ENCODE peak calls at places on chromosomes 5 and 9, in eight cellular contexts. W, C, J, D, A, N, F and G are unnamed samples.

GRCh38 chr5:143695941-143696340 is 116.0 kb upstream of the HMHB1 start:
- DNase-seq in W (no peak), C (no peak), J (no peak), D (no peak), A (no peak), N (peak; percentile 28), F (no peak), G (no peak)

GRCh38 chr5:68544656-68545565 is 329.4 kb downstream of the PIK3R1 start:
- DNase-seq in W (no peak), C (no peak), J (no peak), D (no peak), A (no peak), N (peak; percentile 45), F (no peak), G (no peak)

GRCh38 chr9:69176446-69177135 is 2.5 kb downstream of the TJP2 start:
- DNase-seq in W (no peak), C (no peak), J (no peak), D (no peak), A (no peak), N (no peak), F (no peak), G (no peak)

GRCh38 chr9:29798599-29798998 is 2225.3 kb upstream of the C9orf72 start:
- DNase-seq in W (no peak), C (no peak), J (no peak), D (no peak), A (no peak), N (no peak), F (no peak), G (no peak)

GRCh38 chr9:33718987-33719386 is 76.4 kb upstream of the PRSS3 start:
- DNase-seq in W (no peak), C (no peak), J (peak; percentile 75), D (no peak), A (no peak), N (peak; percentile 22), F (peak; percentile 81), G (no peak)

GRCh38 chr5:170046221-170046620 is 59.5 kb upstream of the FOXI1 start:
- DNase-seq in W (no peak), C (no peak), J (no peak), D (no peak), A (no peak), N (no peak), F (no peak), G (no peak)

GRCh38 chr9:38018964-38019602 is 49.9 kb downstream of the SHB start:
- DNase-seq in W (no peak), C (no peak), J (peak; percentile 91), D (peak; percentile 72), A (peak; percentile 22), N (peak; percentile 89), F (no peak), G (no peak)

GRCh38 chr5:172150514-172151425 is 37.3 kb downstream of the STK10 start:
- DNase-seq in W (peak; percentile 47), C (no peak), J (no peak), D (no peak), A (no peak), N (peak; percentile 24), F (peak; percentile 88), G (peak; percentile 46)

GRCh38 chr5:76312783-76313182 is 90.3 kb upstream of the IQGAP2 start:
- DNase-seq in W (no peak), C (no peak), J (no peak), D (no peak), A (no peak), N (no peak), F (no peak), G (no peak)

GRCh38 chr9:138098908-138099791 is 221.6 kb downstream of the CACNA1B start:
- DNase-seq in W (no peak), C (no peak), J (no peak), D (no peak), A (no peak), N (no peak), F (no peak), G (no peak)

GRCh38 chr5:6475626-6476312 is 27.1 kb downstream of the UBE2QL1 start:
- DNase-seq in W (no peak), C (no peak), J (no peak), D (no peak), A (no peak), N (no peak), F (no peak), G (no peak)

GRCh38 chr9:4301971-4302427 is 2.1 kb upstream of the GLIS3 start:
- DNase-seq in W (no peak), C (peak; percentile 27), J (peak; percentile 89), D (no peak), A (no peak), N (peak; percentile 96), F (peak; percentile 90), G (no peak)

GRCh38 chr9:109454601-109455155 is 43.4 kb downstream of the PTPN3 start:
- DNase-seq in W (no peak), C (no peak), J (no peak), D (no peak), A (no peak), N (no peak), F (no peak), G (no peak)

GRCh38 chr5:141155540-141156374 is 5.9 kb downstream of the PCDHB6 start:
- DNase-seq in W (no peak), C (no peak), J (no peak), D (no peak), A (no peak), N (no peak), F (no peak), G (no peak)

GRCh38 chr5:43049216-43049615 is 9.1 kb upstream of the ANXA2R start:
- DNase-seq in W (no peak), C (no peak), J (no peak), D (no peak), A (no peak), N (no peak), F (no peak), G (no peak)

GRCh38 chr5:173789031-173789920 is 98.9 kb upstream of the CPEB4 start:
- DNase-seq in W (no peak), C (no peak), J (peak; percentile 93), D (no peak), A (no peak), N (peak; percentile 78), F (no peak), G (no peak)

GRCh38 chr9:27088981-27089380 is 20.0 kb upstream of the TEK start:
- DNase-seq in W (no peak), C (no peak), J (peak; percentile 30), D (no peak), A (no peak), N (peak; percentile 89), F (no peak), G (no peak)

GRCh38 chr5:123454236-123454911 is 31.2 kb upstream of the CEP120 start:
- DNase-seq in W (no peak), C (no peak), J (peak; percentile 42), D (no peak), A (no peak), N (peak; percentile 61), F (no peak), G (no peak)

GRCh38 chr9:94002316-94003140 is 47.4 kb upstream of the BARX1 start:
- DNase-seq in W (peak; percentile 7), C (peak; percentile 6), J (peak; percentile 60), D (peak; percentile 78), A (no peak), N (peak; percentile 50), F (no peak), G (no peak)

GRCh38 chr5:30596495-30597064 is 596.9 kb upstream of the CDH6 start:
- DNase-seq in W (no peak), C (no peak), J (no peak), D (no peak), A (no peak), N (no peak), F (no peak), G (no peak)

GRCh38 chr5:98923961-98924360 is 4.8 kb downstream of the CHD1 start:
- DNase-seq in W (no peak), C (no peak), J (no peak), D (no peak), A (no peak), N (no peak), F (no peak), G (no peak)

GRCh38 chr9:129307227-129307970 is 129.3 kb upstream of the IER5L start:
- DNase-seq in W (no peak), C (no peak), J (no peak), D (no peak), A (no peak), N (no peak), F (no peak), G (no peak)

GRCh38 chr9:100448266-100448665 is 21.3 kb downstream of the MSANTD3 start:
- DNase-seq in W (no peak), C (no peak), J (no peak), D (no peak), A (no peak), N (no peak), F (no peak), G (no peak)

GRCh38 chr9:72843525-72844439 is 109.1 kb downstream of the ALDH1A1 start:
- DNase-seq in W (no peak), C (no peak), J (peak; percentile 16), D (no peak), A (no peak), N (no peak), F (no peak), G (no peak)

GRCh38 chr9:95505676-95506437 is 10.9 kb downstream of the PTCH1 start:
- DNase-seq in W (no peak), C (peak; percentile 10), J (peak; percentile 44), D (peak; percentile 69), A (peak; percentile 74), N (peak; percentile 63), F (peak; percentile 56), G (peak; percentile 42)

GRCh38 chr5:119031047-119031886 is 39.6 kb upstream of the DMXL1 start:
- DNase-seq in W (no peak), C (no peak), J (no peak), D (no peak), A (no peak), N (no peak), F (no peak), G (no peak)

GRCh38 chr5:108529381-108529780 is 147.5 kb upstream of the FBXL17 start:
- DNase-seq in W (no peak), C (no peak), J (peak; percentile 61), D (no peak), A (no peak), N (peak; percentile 82), F (no peak), G (no peak)

GRCh38 chr5:79938468-79938867 is 52.6 kb downstream of the MTX3 start:
- DNase-seq in W (no peak), C (no peak), J (no peak), D (no peak), A (no peak), N (no peak), F (no peak), G (no peak)

GRCh38 chr5:51385214-51385613 is 2.0 kb downstream of the ISL1 start:
- DNase-seq in W (no peak), C (no peak), J (no peak), D (peak; percentile 44), A (no peak), N (no peak), F (no peak), G (no peak)

GRCh38 chr9:136385015-136385414 is 11.5 kb upstream of the CARD9 start:
- DNase-seq in W (no peak), C (peak; percentile 28), J (no peak), D (no peak), A (no peak), N (no peak), F (no peak), G (no peak)

GRCh38 chr9:138040446-138041430 is 163.2 kb downstream of the CACNA1B start:
- DNase-seq in W (no peak), C (no peak), J (no peak), D (no peak), A (no peak), N (no peak), F (no peak), G (no peak)

GRCh38 chr9:71819115-71819739 is 50.9 kb upstream of the CEMIP2 start:
- DNase-seq in W (no peak), C (peak; percentile 30), J (peak; percentile 56), D (peak; percentile 15), A (no peak), N (peak; percentile 39), F (no peak), G (no peak)

GRCh38 chr9:33202552-33203300 is 35.6 kb upstream of the B4GALT1 start:
- DNase-seq in W (no peak), C (no peak), J (peak; percentile 25), D (no peak), A (no peak), N (peak; percentile 69), F (peak; percentile 72), G (peak; percentile 39)

GRCh38 chr9:72205513-72205912 is 56.3 kb downstream of the GDA start:
- DNase-seq in W (no peak), C (no peak), J (no peak), D (no peak), A (no peak), N (no peak), F (no peak), G (no peak)